ENCODE peak calls at places on chromosomes 3 and 15, in seven cellular contexts. One of them, this sample, is unnamed.

GRCh38 chr3:43790476-43790875 is 99.7 kb downstream of the ABHD5 start:
- DNase-seq in lower lobe of right lung: no peak
- DNase-seq in PC-9: no peak
- DNase-seq in colonic mucosa: no peak
- DNase-seq in H1: no peak
- DNase-seq in brain microvascular endothelial cell: no peak
- DNase-seq in neural progenitor cell: no peak
- DNase-seq in this sample: no peak

GRCh38 chr3:101011086-101011485 is 17.9 kb upstream of the ABI3BP start:
- DNase-seq in lower lobe of right lung: no peak
- DNase-seq in PC-9: no peak
- DNase-seq in colonic mucosa: no peak
- DNase-seq in H1: no peak
- DNase-seq in brain microvascular endothelial cell: no peak
- DNase-seq in neural progenitor cell: no peak
- DNase-seq in this sample: no peak

GRCh38 chr15:91866971-91867372 is 13.5 kb downstream of the SLCO3A1 start:
- DNase-seq in lower lobe of right lung: peak; percentile 82
- DNase-seq in PC-9: no peak
- DNase-seq in colonic mucosa: no peak
- DNase-seq in H1: no peak
- DNase-seq in brain microvascular endothelial cell: no peak
- DNase-seq in neural progenitor cell: no peak
- DNase-seq in this sample: no peak

GRCh38 chr3:71658131-71658530 is 67.1 kb downstream of the EIF4E3 start:
- DNase-seq in lower lobe of right lung: peak; percentile 91
- DNase-seq in PC-9: no peak
- DNase-seq in colonic mucosa: peak; percentile 21
- DNase-seq in H1: no peak
- DNase-seq in brain microvascular endothelial cell: no peak
- DNase-seq in neural progenitor cell: no peak
- DNase-seq in this sample: no peak

GRCh38 chr15:75836953-75837321 is 6.3 kb upstream of the UBE2Q2 start:
- DNase-seq in lower lobe of right lung: peak; percentile 53
- DNase-seq in PC-9: no peak
- DNase-seq in colonic mucosa: no peak
- DNase-seq in H1: no peak
- DNase-seq in brain microvascular endothelial cell: peak; percentile 86
- DNase-seq in neural progenitor cell: no peak
- DNase-seq in this sample: peak; percentile 16

GRCh38 chr3:186004209-186004608 is 66.4 kb upstream of the TRA2B start:
- DNase-seq in lower lobe of right lung: no peak
- DNase-seq in PC-9: no peak
- DNase-seq in colonic mucosa: no peak
- DNase-seq in H1: no peak
- DNase-seq in brain microvascular endothelial cell: no peak
- DNase-seq in neural progenitor cell: no peak
- DNase-seq in this sample: no peak

GRCh38 chr15:40108061-40108854 is 421 bp downstream of the BMF start:
- DNase-seq in lower lobe of right lung: peak; percentile 62
- DNase-seq in PC-9: no peak
- DNase-seq in colonic mucosa: peak; percentile 70
- DNase-seq in H1: no peak
- DNase-seq in brain microvascular endothelial cell: no peak
- DNase-seq in neural progenitor cell: peak; percentile 52
- DNase-seq in this sample: no peak

GRCh38 chr3:196603683-196604082 is 35.2 kb downstream of the FBXO45 start:
- DNase-seq in lower lobe of right lung: no peak
- DNase-seq in PC-9: peak; percentile 22
- DNase-seq in colonic mucosa: no peak
- DNase-seq in H1: peak; percentile 27
- DNase-seq in brain microvascular endothelial cell: no peak
- DNase-seq in neural progenitor cell: no peak
- DNase-seq in this sample: no peak

GRCh38 chr15:90761629-90762028 is 44.5 kb downstream of the BLM start:
- DNase-seq in lower lobe of right lung: no peak
- DNase-seq in PC-9: no peak
- DNase-seq in colonic mucosa: no peak
- DNase-seq in H1: no peak
- DNase-seq in brain microvascular endothelial cell: no peak
- DNase-seq in neural progenitor cell: no peak
- DNase-seq in this sample: no peak

GRCh38 chr15:25246641-25247417 is 192.0 kb downstream of the UBE3A start:
- DNase-seq in lower lobe of right lung: peak; percentile 34
- DNase-seq in PC-9: no peak
- DNase-seq in colonic mucosa: peak; percentile 10
- DNase-seq in H1: peak; percentile 14
- DNase-seq in brain microvascular endothelial cell: no peak
- DNase-seq in neural progenitor cell: no peak
- DNase-seq in this sample: no peak

GRCh38 chr3:48128779-48129178 is 59.4 kb downstream of the CDC25A start:
- DNase-seq in lower lobe of right lung: no peak
- DNase-seq in PC-9: no peak
- DNase-seq in colonic mucosa: no peak
- DNase-seq in H1: no peak
- DNase-seq in brain microvascular endothelial cell: no peak
- DNase-seq in neural progenitor cell: no peak
- DNase-seq in this sample: no peak

GRCh38 chr3:50971487-50971924 is 296.8 kb downstream of the DOCK3 start:
- DNase-seq in lower lobe of right lung: no peak
- DNase-seq in PC-9: peak; percentile 68
- DNase-seq in colonic mucosa: peak; percentile 46
- DNase-seq in H1: peak; percentile 53
- DNase-seq in brain microvascular endothelial cell: peak; percentile 28
- DNase-seq in neural progenitor cell: peak; percentile 77
- DNase-seq in this sample: peak; percentile 55

GRCh38 chr3:174147798-174148197 is 711.3 kb upstream of the NAALADL2 start:
- DNase-seq in lower lobe of right lung: no peak
- DNase-seq in PC-9: no peak
- DNase-seq in colonic mucosa: no peak
- DNase-seq in H1: no peak
- DNase-seq in brain microvascular endothelial cell: no peak
- DNase-seq in neural progenitor cell: no peak
- DNase-seq in this sample: no peak

GRCh38 chr3:41652931-41653330 is 309.0 kb downstream of the ULK4 start:
- DNase-seq in lower lobe of right lung: no peak
- DNase-seq in PC-9: no peak
- DNase-seq in colonic mucosa: no peak
- DNase-seq in H1: no peak
- DNase-seq in brain microvascular endothelial cell: peak; percentile 14
- DNase-seq in neural progenitor cell: peak; percentile 25
- DNase-seq in this sample: no peak

GRCh38 chr3:173913985-173914421 is 516.5 kb downstream of the NLGN1 start:
- DNase-seq in lower lobe of right lung: no peak
- DNase-seq in PC-9: no peak
- DNase-seq in colonic mucosa: no peak
- DNase-seq in H1: no peak
- DNase-seq in brain microvascular endothelial cell: no peak
- DNase-seq in neural progenitor cell: peak; percentile 37
- DNase-seq in this sample: no peak

GRCh38 chr3:30913176-30913575 is 18.7 kb upstream of the GADL1 start:
- DNase-seq in lower lobe of right lung: no peak
- DNase-seq in PC-9: no peak
- DNase-seq in colonic mucosa: no peak
- DNase-seq in H1: no peak
- DNase-seq in brain microvascular endothelial cell: peak; percentile 24
- DNase-seq in neural progenitor cell: no peak
- DNase-seq in this sample: no peak

GRCh38 chr15:57510647-57511046 is 81.1 kb upstream of the MYZAP start:
- DNase-seq in lower lobe of right lung: no peak
- DNase-seq in PC-9: no peak
- DNase-seq in colonic mucosa: peak; percentile 47
- DNase-seq in H1: no peak
- DNase-seq in brain microvascular endothelial cell: peak; percentile 83
- DNase-seq in neural progenitor cell: no peak
- DNase-seq in this sample: no peak

GRCh38 chr15:78065284-78065872 is 12.1 kb downstream of the TBC1D2B start:
- DNase-seq in lower lobe of right lung: peak; percentile 72
- DNase-seq in PC-9: peak; percentile 92
- DNase-seq in colonic mucosa: no peak
- DNase-seq in H1: no peak
- DNase-seq in brain microvascular endothelial cell: peak; percentile 99
- DNase-seq in neural progenitor cell: no peak
- DNase-seq in this sample: no peak

GRCh38 chr3:45008117-45008516 is 18.0 kb upstream of the CLEC3B start:
- DNase-seq in lower lobe of right lung: no peak
- DNase-seq in PC-9: no peak
- DNase-seq in colonic mucosa: no peak
- DNase-seq in H1: no peak
- DNase-seq in brain microvascular endothelial cell: no peak
- DNase-seq in neural progenitor cell: no peak
- DNase-seq in this sample: no peak

GRCh38 chr15:45097466-45097865 is 16.5 kb downstream of the DUOX2 start:
- DNase-seq in lower lobe of right lung: no peak
- DNase-seq in PC-9: no peak
- DNase-seq in colonic mucosa: no peak
- DNase-seq in H1: no peak
- DNase-seq in brain microvascular endothelial cell: no peak
- DNase-seq in neural progenitor cell: no peak
- DNase-seq in this sample: no peak

GRCh38 chr3:181704421-181705066 is 7.2 kb upstream of the SOX2 start:
- DNase-seq in lower lobe of right lung: no peak
- DNase-seq in PC-9: no peak
- DNase-seq in colonic mucosa: no peak
- DNase-seq in H1: peak; percentile 47
- DNase-seq in brain microvascular endothelial cell: no peak
- DNase-seq in neural progenitor cell: peak; percentile 3
- DNase-seq in this sample: no peak
- H3K27me3 ChIP-seq in lower lobe of right lung: peaks cover 97% of the 10 kb centered on the region
- H3K27me3 ChIP-seq in PC-9: no peaks in the 10 kb centered on the region
- H3K27me3 ChIP-seq in colonic mucosa: peaks cover 79% of the 10 kb centered on the region
- H3K27me3 ChIP-seq in H1: no peaks in the 10 kb centered on the region
- H3K27me3 ChIP-seq in brain microvascular endothelial cell: peaks cover 42% of the 10 kb centered on the region
- H3K27me3 ChIP-seq in neural progenitor cell: no peaks in the 10 kb centered on the region
- H3K27me3 ChIP-seq in this sample: peaks cover 98% of the 10 kb centered on the region

DNA sequence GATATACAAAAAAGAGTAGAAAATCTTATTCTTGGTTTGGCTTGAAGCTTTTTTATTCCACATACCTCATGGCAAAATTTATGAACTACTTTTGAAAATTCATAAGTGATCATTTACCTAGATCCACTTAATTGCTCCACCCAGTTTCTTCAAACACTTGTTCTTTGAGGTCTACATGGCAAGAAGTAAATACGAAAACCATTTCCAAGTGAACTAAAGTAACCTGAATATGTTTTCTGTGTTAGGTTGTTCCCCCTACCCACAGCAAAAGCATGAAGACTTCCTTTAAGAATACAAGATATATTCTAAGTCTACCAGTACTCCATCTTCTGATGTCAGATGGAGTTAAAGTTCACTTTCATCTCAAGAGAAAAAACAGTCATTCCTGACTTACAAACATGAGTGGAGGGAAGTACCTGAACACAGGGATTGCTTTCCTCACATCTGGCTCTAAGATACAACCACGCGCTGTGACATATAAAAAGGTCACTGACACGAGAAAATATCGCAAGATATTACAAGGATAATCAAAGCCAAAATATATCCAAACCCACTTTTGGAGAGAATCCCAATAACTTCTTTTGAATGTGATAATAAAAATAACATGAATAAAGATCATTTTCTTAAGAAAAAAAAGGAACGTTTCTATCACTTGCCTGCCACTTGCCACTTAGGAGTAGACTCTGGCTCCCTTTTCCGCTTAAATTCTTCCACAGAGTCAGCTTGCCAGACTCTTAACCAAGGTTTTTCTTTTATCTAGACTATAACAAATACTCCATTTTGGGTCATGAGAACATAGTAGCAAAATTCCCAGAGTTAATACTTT is 424.5 kb downstream of the TIGIT start:
- DNase-seq in lower lobe of right lung: no peak
- DNase-seq in PC-9: no peak
- DNase-seq in colonic mucosa: no peak
- DNase-seq in H1: no peak
- DNase-seq in brain microvascular endothelial cell: no peak
- DNase-seq in neural progenitor cell: no peak
- DNase-seq in this sample: no peak
- H3K27ac ChIP-seq in lower lobe of right lung: no peak overlapping the region
- H3K27ac ChIP-seq in PC-9: no peak overlapping the region
- H3K27ac ChIP-seq in colonic mucosa: no peak overlapping the region
- H3K27ac ChIP-seq in H1: no peak overlapping the region
- H3K27ac ChIP-seq in brain microvascular endothelial cell: no peak overlapping the region
- H3K27ac ChIP-seq in neural progenitor cell: no peak overlapping the region
- H3K27ac ChIP-seq in this sample: no peak overlapping the region

GRCh38 chr3:189787191-189787590 is 156.0 kb downstream of the TP63 start:
- DNase-seq in lower lobe of right lung: no peak
- DNase-seq in PC-9: no peak
- DNase-seq in colonic mucosa: no peak
- DNase-seq in H1: no peak
- DNase-seq in brain microvascular endothelial cell: no peak
- DNase-seq in neural progenitor cell: no peak
- DNase-seq in this sample: no peak

GRCh38 chr3:189790658-189791057 is 159.5 kb downstream of the TP63 start:
- DNase-seq in lower lobe of right lung: no peak
- DNase-seq in PC-9: no peak
- DNase-seq in colonic mucosa: no peak
- DNase-seq in H1: no peak
- DNase-seq in brain microvascular endothelial cell: no peak
- DNase-seq in neural progenitor cell: no peak
- DNase-seq in this sample: no peak

GRCh38 chr3:189787622-189788021 is 156.4 kb downstream of the TP63 start:
- DNase-seq in lower lobe of right lung: no peak
- DNase-seq in PC-9: no peak
- DNase-seq in colonic mucosa: no peak
- DNase-seq in H1: no peak
- DNase-seq in brain microvascular endothelial cell: peak; percentile 8
- DNase-seq in neural progenitor cell: no peak
- DNase-seq in this sample: no peak

GRCh38 chr3:189789432-189789831 is 158.2 kb downstream of the TP63 start:
- DNase-seq in lower lobe of right lung: no peak
- DNase-seq in PC-9: no peak
- DNase-seq in colonic mucosa: no peak
- DNase-seq in H1: no peak
- DNase-seq in brain microvascular endothelial cell: no peak
- DNase-seq in neural progenitor cell: no peak
- DNase-seq in this sample: no peak

DNA sequence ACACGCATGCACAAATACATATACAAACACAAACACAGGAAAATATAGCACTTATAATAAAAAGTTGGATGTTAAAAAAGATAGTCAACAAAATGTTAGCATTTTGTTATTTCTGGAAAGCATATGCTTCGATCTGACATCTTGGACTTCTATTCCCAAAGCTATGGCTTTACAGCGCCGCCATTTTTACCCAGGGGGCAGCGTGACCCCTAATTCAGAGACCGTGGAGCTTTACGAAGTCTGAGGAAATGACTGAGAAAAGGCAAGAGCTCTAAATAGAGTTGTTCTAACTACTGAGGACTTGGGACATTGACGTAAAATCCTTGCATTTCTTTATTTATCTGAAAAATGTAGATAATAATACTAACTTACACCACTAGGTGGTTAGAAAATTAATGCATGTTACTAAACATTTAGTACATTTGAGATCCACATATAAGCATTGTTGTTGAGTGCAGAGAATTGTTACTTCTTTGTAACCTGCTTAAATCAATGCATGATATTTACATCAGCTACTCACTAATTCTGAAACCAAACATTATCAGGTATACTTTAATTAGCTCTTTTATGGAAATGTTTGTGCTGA is 155.4 kb downstream of the TP63 start:
- DNase-seq in lower lobe of right lung: no peak
- DNase-seq in PC-9: no peak
- DNase-seq in colonic mucosa: no peak
- DNase-seq in H1: no peak
- DNase-seq in brain microvascular endothelial cell: no peak
- DNase-seq in neural progenitor cell: no peak
- DNase-seq in this sample: no peak
- TF ChIP-seq CTCF in lower lobe of right lung: no peak
- TF ChIP-seq CTCF in PC-9: peak; percentile 39
- TF ChIP-seq CTCF in colonic mucosa: no peak
- TF ChIP-seq CTCF in H1: peak; percentile 34
- TF ChIP-seq CTCF in brain microvascular endothelial cell: no peak
- TF ChIP-seq CTCF in neural progenitor cell: peak; percentile 39
- TF ChIP-seq CTCF in this sample: no peak

GRCh38 chr3:29772436-29772835 is 491.6 kb downstream of the RBMS3 start:
- DNase-seq in lower lobe of right lung: no peak
- DNase-seq in PC-9: no peak
- DNase-seq in colonic mucosa: no peak
- DNase-seq in H1: no peak
- DNase-seq in brain microvascular endothelial cell: no peak
- DNase-seq in neural progenitor cell: no peak
- DNase-seq in this sample: no peak
- H3K27me3 ChIP-seq in lower lobe of right lung: no peaks in the 10 kb centered on the region
- H3K27me3 ChIP-seq in PC-9: no peaks in the 10 kb centered on the region
- H3K27me3 ChIP-seq in colonic mucosa: no peaks in the 10 kb centered on the region
- H3K27me3 ChIP-seq in H1: no peaks in the 10 kb centered on the region
- H3K27me3 ChIP-seq in brain microvascular endothelial cell: no peaks in the 10 kb centered on the region
- H3K27me3 ChIP-seq in neural progenitor cell: no peaks in the 10 kb centered on the region
- H3K27me3 ChIP-seq in this sample: no peaks in the 10 kb centered on the region